ENCODE peak calls at places on chromosomes 1 and 21, in six cellular contexts. N is cardiac muscle cell, Q is brain microvascular endothelial cell, A is endothelial cell, D is psoas muscle, K is AG04449. X is an unnamed sample.

GRCh38 chr1:74534241-74534640 is 21.8 kb upstream of the LRRC53 start:
- DNase-seq in N (no peak), Q (no peak), A (no peak), D (no peak), K (peak), X (no peak)

GRCh38 chr1:201791775-201792166 is 37.2 kb upstream of the IPO9 start:
- DNase-seq in N (peak), Q (peak), A (no peak), D (peak), K (peak), X (no peak)

GRCh38 chr1:11796036-11796828 is 9.5 kb downstream of the MTHFR start:
- DNase-seq in N (peak), Q (peak), A (no peak), D (no peak), K (no peak), X (no peak)

GRCh38 chr21:28154121-28154520 is 838.6 kb downstream of the LTN1 start:
- DNase-seq in N (no peak), Q (peak), A (no peak), D (no peak), K (peak), X (no peak)

GRCh38 chr1:226063362-226064167 is 1.0 kb downstream of the H3-3A start:
- DNase-seq in N (peak), Q (peak), A (peak), D (peak), K (no peak), X (no peak)

GRCh38 chr1:208866351-208866750 is 622.2 kb upstream of the PLXNA2 start:
- DNase-seq in N (no peak), Q (no peak), A (no peak), D (no peak), K (no peak), X (no peak)

GRCh38 chr1:239719642-239720258 is 333.4 kb downstream of the CHRM3 start:
- DNase-seq in N (no peak), Q (no peak), A (peak), D (no peak), K (no peak), X (no peak)

GRCh38 chr1:89525169-89525855 is 683 bp downstream of the LRRC8B start:
- DNase-seq in N (peak), Q (no peak), A (peak), D (no peak), K (no peak), X (no peak)

GRCh38 chr1:219401723-219402431 is 211.0 kb downstream of the ZC3H11B start:
- DNase-seq in N (no peak), Q (no peak), A (no peak), D (no peak), K (no peak), X (no peak)

GRCh38 chr1:29236743-29236992 is 346 bp downstream of the PTPRU start:
- DNase-seq in N (no peak), Q (peak), A (no peak), D (peak), K (no peak), X (no peak)

GRCh38 chr1:42165511-42166210 is 1.1 kb upstream of the GUCA2A start:
- DNase-seq in N (peak), Q (peak), A (no peak), D (no peak), K (no peak), X (no peak)

GRCh38 chr1:204662530-204662929 is 23.0 kb downstream of the LRRN2 start:
- DNase-seq in N (no peak), Q (no peak), A (no peak), D (no peak), K (no peak), X (no peak)

GRCh38 chr1:94801919-94802546 is 18.1 kb upstream of the SLC44A3 start:
- DNase-seq in N (peak), Q (peak), A (no peak), D (peak), K (peak), X (peak)

GRCh38 chr1:156616463-156616862 is 2.8 kb upstream of the HAPLN2 start:
- DNase-seq in N (peak), Q (peak), A (peak), D (no peak), K (no peak), X (no peak)

GRCh38 chr1:241401156-241401555 is 44.2 kb upstream of the RGS7 start:
- DNase-seq in N (peak), Q (no peak), A (no peak), D (no peak), K (no peak), X (no peak)

GRCh38 chr1:31910933-31911332 is 27.2 kb downstream of the PTP4A2 start:
- DNase-seq in N (no peak), Q (no peak), A (no peak), D (no peak), K (no peak), X (no peak)

GRCh38 chr21:26210614-26211013 is 40.0 kb upstream of the APP start:
- DNase-seq in N (no peak), Q (no peak), A (no peak), D (no peak), K (no peak), X (no peak)

GRCh38 chr1:156912861-156913808 is 7.3 kb upstream of the LRRC71 start:
- DNase-seq in N (no peak), Q (no peak), A (no peak), D (no peak), K (no peak), X (no peak)

GRCh38 chr21:31459457-31459856 is 115.4 kb upstream of the TIAM1 start:
- DNase-seq in N (no peak), Q (no peak), A (peak), D (no peak), K (no peak), X (no peak)

GRCh38 chr1:234645964-234646363 is 36.0 kb upstream of the IRF2BP2 start:
- DNase-seq in N (peak), Q (no peak), A (no peak), D (no peak), K (no peak), X (no peak)

GRCh38 chr1:60419023-60419422 is 345.5 kb upstream of the C1orf87 start:
- DNase-seq in N (no peak), Q (no peak), A (no peak), D (no peak), K (no peak), X (no peak)

GRCh38 chr1:17437260-17438175 is 2.0 kb downstream of the RCC2 start:
- DNase-seq in N (peak), Q (no peak), A (peak), D (peak), K (no peak), X (no peak)

GRCh38 chr1:29649375-29650040 is 413.2 kb downstream of the PTPRU start:
- DNase-seq in N (no peak), Q (no peak), A (no peak), D (no peak), K (no peak), X (no peak)

GRCh38 chr1:201359873-201360210 is 17.6 kb downstream of the TNNT2 start:
- DNase-seq in N (no peak), Q (no peak), A (no peak), D (no peak), K (no peak), X (no peak)

DNA sequence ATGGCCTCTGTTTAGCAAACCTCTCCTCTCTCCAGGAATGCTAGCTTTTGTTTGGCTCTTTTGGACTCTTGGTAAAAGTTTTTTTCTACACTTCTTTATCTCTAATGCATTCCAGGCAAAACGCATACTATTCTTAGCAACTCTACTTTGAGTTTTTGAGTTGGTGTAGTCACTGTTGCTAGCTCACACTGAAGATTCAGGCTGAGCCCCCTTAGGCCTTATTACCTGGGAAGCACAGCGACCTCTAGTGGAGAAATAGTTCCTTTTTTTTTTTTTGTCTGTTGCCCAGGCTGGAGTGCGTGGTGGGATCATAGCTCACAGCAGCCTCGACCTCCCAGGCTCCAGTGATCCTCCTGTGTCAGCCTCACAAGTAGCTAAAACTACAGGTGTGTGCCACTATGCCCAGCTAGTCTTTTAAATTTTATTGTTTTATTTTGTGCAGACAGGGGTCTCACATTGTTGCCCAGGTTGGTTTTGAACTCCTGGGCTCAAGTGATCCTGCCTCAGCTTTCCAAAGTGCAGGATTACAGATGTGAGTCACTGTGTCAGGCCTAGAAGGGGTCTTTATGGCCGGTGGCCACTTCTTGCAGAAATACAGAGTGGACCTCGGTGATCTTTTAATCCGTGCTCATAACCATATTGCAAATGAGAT is 61.6 kb downstream of the CASQ2 start:
- DNase-seq in N (peak), Q (peak), A (no peak), D (no peak), K (peak), X (peak)
- TF ChIP-seq CTCF in N (peak), Q (peak), A (peak), D (peak), K (peak), X (peak)

DNA sequence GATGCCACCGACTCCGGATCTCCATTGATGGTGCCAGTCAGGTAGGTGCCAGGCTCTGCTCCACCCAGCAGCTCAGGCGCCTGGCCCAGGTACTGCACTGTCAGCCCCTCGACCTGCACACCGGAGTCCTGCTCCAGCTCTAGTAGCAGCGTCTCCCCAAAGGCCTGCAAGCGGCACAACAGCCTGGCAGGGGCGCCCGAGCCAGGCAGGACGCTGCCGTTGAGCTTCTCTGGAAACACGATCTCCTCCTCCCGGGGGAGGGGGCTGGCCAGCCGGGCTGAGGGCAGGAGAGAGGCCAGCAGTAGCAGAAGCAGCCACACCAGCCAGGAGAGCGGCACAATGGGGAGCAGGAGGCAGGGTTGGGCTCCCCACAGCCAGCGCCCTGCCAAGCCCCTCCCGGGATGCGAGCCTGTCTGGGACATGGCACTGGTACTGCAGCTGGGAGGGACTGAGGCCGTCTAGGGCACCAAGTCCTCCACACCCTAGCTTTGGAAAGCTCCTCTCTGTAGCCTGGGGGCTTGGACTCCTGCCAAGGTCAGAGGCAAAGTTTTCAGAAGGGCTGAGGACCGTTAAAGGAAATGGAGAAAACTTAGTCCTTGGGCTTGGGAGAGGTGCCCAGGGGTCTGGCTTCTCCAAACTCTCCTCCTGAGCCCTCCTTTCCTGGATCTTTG is 513 bp downstream of the ADAMTS4 start:
- DNase-seq in N (peak), Q (no peak), A (peak), D (peak), K (no peak), X (no peak)
- TF ChIP-seq CTCF in N (no peak), Q (no peak), A (no peak), D (no peak), K (peak), X (peak)

DNA sequence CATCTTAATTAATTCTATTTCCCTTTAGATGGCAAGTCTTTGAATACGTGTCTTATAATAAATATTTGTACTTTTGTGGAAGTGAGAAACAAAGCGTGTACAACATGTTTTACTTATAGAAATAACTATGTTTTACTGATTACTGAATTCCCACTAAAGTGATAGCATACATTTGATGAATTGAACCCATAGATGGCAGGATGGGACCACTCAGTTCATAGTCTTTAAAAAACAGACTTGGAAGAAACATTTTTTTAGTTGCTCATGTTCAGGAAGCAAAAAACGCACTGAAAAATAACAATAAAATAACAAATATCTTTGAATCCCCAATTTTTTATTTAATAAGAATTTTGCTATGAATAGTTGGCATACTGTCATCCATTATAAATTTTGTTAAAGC is 507.1 kb upstream of the ZRANB2 start:
- DNase-seq in N (peak), Q (no peak), A (no peak), D (no peak), K (peak), X (peak)
- TF ChIP-seq CTCF in N (peak), Q (peak), A (no peak), D (no peak), K (peak), X (peak)

DNA sequence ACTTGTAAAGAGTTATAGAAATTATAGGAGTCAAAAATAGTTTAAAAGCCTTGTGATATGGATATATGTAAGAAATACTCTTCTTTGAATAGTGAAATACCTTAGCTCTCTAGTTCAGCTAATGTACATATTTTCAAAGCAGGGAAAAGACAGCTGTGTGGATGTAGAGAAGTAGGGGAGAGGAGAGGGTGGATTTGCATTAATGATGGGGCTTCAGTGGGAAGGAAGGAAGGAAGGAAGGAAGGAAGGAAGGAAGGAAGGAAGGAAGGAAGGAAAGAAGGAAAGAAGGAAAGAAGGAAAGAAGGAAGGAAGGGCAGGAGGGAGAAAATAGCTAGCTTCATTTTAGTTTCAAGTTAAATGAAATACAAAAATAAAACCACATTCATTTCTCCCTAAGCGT is 62.4 kb upstream of the RGS1 start:
- DNase-seq in N (no peak), Q (no peak), A (no peak), D (no peak), K (no peak), X (no peak)
- TF ChIP-seq CTCF in N (no peak), Q (no peak), A (no peak), D (no peak), K (no peak), X (no peak)

GRCh38 chr1:40855513-40855912 is 6.7 kb downstream of the CITED4 start:
- DNase-seq in N (no peak), Q (no peak), A (no peak), D (no peak), K (no peak), X (no peak)
- TF ChIP-seq CTCF in N (peak), Q (peak), A (peak), D (no peak), K (no peak), X (peak)

X was measured in AG04450.